ENCODE peak calls at places on chromosome 3, in seven cellular contexts. C is astrocyte of the spinal cord, Z is tibial artery, T is pancreas, Q is stomach, A is IMR-90, F is GM06990. W is an unnamed sample.
A peak's percentile ranks its signal among the peaks of the same experiment; 100 is the strongest.

GRCh38 chr3:148042663-148043445 is 633.7 kb downstream of the ZIC1 start:
- DNase-seq in C (peak; percentile 78), Z (no peak), T (no peak), Q (no peak), A (peak; percentile 34), F (no peak), W (no peak)

GRCh38 chr3:141460097-141460704 is 26.6 kb upstream of the RASA2 start:
- DNase-seq in C (peak; percentile 81), Z (peak; percentile 91), T (peak; percentile 87), Q (peak; percentile 91), A (peak; percentile 85), F (peak; percentile 35), W (peak; percentile 85)

GRCh38 chr3:23402728-23403505 is 199.8 kb downstream of the UBE2E2 start:
- DNase-seq in C (peak; percentile 12), Z (no peak), T (no peak), Q (no peak), A (no peak), F (no peak), W (peak; percentile 37)

GRCh38 chr3:103052236-103052830 is 617.5 kb downstream of the ZPLD1 start:
- DNase-seq in C (peak; percentile 34), Z (peak; percentile 71), T (peak; percentile 9), Q (no peak), A (no peak), F (no peak), W (no peak)

GRCh38 chr3:33425456-33425855 is 14.7 kb downstream of the UBP1 start:
- DNase-seq in C (peak; percentile 10), Z (no peak), T (no peak), Q (no peak), A (no peak), F (no peak), W (no peak)

GRCh38 chr3:124783696-124784095 is 53.4 kb downstream of the UMPS start:
- DNase-seq in C (no peak), Z (no peak), T (no peak), Q (no peak), A (peak; percentile 61), F (no peak), W (no peak)

GRCh38 chr3:169448501-169448900 is 215.0 kb downstream of the MECOM start:
- DNase-seq in C (no peak), Z (no peak), T (no peak), Q (no peak), A (peak; percentile 7), F (no peak), W (no peak)

GRCh38 chr3:36923523-36923943 is 21.3 kb downstream of the TRANK1 start:
- DNase-seq in C (no peak), Z (no peak), T (no peak), Q (no peak), A (no peak), F (no peak), W (no peak)

GRCh38 chr3:8607285-8608040 is 37.1 kb downstream of the SSUH2 start:
- DNase-seq in C (peak; percentile 80), Z (peak; percentile 85), T (peak; percentile 50), Q (peak; percentile 67), A (peak; percentile 78), F (no peak), W (peak; percentile 17)

GRCh38 chr3:184570501-184570900 is 8.9 kb downstream of the EPHB3 start:
- DNase-seq in C (no peak), Z (no peak), T (no peak), Q (no peak), A (no peak), F (no peak), W (no peak)

GRCh38 chr3:140053011-140053702 is 118.2 kb downstream of the CLSTN2 start:
- DNase-seq in C (no peak), Z (no peak), T (no peak), Q (no peak), A (no peak), F (no peak), W (no peak)

GRCh38 chr3:167691366-167691765 is 37.6 kb upstream of the WDR49 start:
- DNase-seq in C (no peak), Z (no peak), T (no peak), Q (no peak), A (no peak), F (peak; percentile 71), W (peak; percentile 89)

GRCh38 chr3:54733615-54734014 is 194.2 kb downstream of the LRTM1 start:
- DNase-seq in C (no peak), Z (no peak), T (no peak), Q (no peak), A (no peak), F (no peak), W (no peak)

GRCh38 chr3:118641608-118642007 is 393.0 kb downstream of the IGSF11 start:
- DNase-seq in C (no peak), Z (no peak), T (no peak), Q (no peak), A (no peak), F (no peak), W (peak; percentile 59)

GRCh38 chr3:111979689-111980025 is 831 bp downstream of the ABHD10 start:
- DNase-seq in C (no peak), Z (no peak), T (no peak), Q (no peak), A (no peak), F (no peak), W (no peak)

GRCh38 chr3:9311265-9311664 is 51.6 kb upstream of the THUMPD3 start:
- DNase-seq in C (no peak), Z (no peak), T (no peak), Q (no peak), A (no peak), F (no peak), W (no peak)

GRCh38 chr3:192082733-192083660 is 622.0 kb downstream of the PYDC2 start:
- DNase-seq in C (no peak), Z (no peak), T (no peak), Q (no peak), A (no peak), F (no peak), W (peak; percentile 75)
- H3K4me3 ChIP-seq in C (no peak overlapping the region), Z (no peak overlapping the region), T (no peak overlapping the region), Q (no peak overlapping the region), A (no peak overlapping the region), F (no peak overlapping the region), W (no peak overlapping the region)

GRCh38 chr3:171115667-171116066 is 89.1 kb upstream of the SLC2A2 start:
- DNase-seq in C (no peak), Z (no peak), T (no peak), Q (no peak), A (no peak), F (no peak), W (no peak)

GRCh38 chr3:171121801-171122200 is 95.3 kb upstream of the SLC2A2 start:
- DNase-seq in C (no peak), Z (no peak), T (no peak), Q (no peak), A (no peak), F (no peak), W (no peak)

GRCh38 chr3:171113716-171114115 is 87.2 kb upstream of the SLC2A2 start:
- DNase-seq in C (no peak), Z (no peak), T (no peak), Q (no peak), A (no peak), F (no peak), W (no peak)

GRCh38 chr3:171116802-171117395 is 90.4 kb upstream of the SLC2A2 start:
- DNase-seq in C (no peak), Z (no peak), T (no peak), Q (no peak), A (no peak), F (no peak), W (no peak)

DNA sequence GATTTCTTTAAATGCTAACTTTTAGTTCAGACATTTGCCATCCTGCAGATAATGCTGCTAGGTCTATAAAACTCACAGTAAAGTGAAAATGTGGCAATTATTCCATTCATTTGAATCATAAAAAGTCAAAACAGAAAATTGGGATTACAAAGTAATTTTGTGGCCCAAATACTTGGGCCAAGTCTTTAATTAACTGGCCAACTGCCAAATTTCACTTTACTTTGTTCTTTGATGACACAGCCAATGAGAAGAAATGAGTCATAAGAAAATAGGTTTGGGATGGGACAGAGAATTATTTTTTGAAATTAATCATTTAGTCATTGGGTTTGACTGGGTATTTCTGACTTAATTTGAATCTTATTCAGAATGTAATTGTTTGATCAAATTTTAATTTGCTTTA is 89.8 kb upstream of the SLC2A2 start:
- DNase-seq in C (peak; percentile 24), Z (no peak), T (no peak), Q (no peak), A (no peak), F (no peak), W (no peak)
- TF ChIP-seq CTCF in C (no peak), Z (no peak), T (no peak), Q (no peak), A (no peak), F (no peak), W (no peak)

DNA sequence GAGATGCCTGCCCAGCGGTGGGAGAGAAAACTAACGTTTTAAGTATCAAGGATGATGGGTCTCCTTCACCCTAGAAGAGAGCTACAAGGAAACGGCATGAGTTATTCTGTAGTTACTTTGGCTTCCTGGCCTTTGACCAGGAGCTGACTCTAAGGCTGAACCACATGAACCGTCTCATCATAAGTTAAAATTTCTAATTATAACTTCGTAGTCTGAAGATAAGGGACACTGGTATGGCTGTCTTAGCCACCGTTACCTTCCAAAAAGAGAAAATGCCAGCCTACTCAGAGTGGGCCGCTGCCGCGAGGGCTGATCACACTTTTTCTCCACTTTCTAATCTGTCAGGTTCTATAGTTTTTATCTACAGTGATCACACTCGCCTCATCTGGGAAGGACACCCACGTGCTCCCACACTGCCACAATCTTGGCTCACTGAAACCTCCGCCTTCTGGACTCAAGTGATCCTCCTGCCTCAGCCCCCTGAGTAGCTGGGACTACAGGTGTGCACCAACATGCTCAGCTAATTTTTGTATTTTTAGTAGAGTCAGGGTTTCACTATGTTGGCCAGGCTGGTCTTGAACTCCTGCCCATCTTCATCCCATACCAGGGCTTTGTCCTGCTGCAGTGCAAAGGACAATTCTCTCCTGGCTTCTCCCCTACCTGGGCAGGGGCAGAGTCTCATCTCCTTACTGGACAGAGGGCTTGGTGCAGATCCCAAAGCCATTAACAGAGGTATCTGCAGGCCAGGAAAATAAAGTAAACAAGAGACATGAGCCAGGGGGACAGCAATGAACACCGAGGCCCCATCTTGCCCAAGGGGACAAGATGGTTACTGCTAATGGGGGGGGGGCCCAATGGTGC is 73.4 kb downstream of the RFTN1 start:
- DNase-seq in C (no peak), Z (no peak), T (no peak), Q (no peak), A (no peak), F (no peak), W (no peak)
- H3K4me3 ChIP-seq in C (no peak overlapping the region), Z (no peak overlapping the region), T (no peak overlapping the region), Q (no peak overlapping the region), A (no peak overlapping the region), F (no peak overlapping the region), W (no peak overlapping the region)

GRCh38 chr3:106004841-106005240 is 136.0 kb upstream of the CBLB start:
- DNase-seq in C (no peak), Z (no peak), T (no peak), Q (no peak), A (no peak), F (no peak), W (no peak)

GRCh38 chr3:106006001-106006400 is 137.2 kb upstream of the CBLB start:
- DNase-seq in C (peak; percentile 29), Z (no peak), T (peak; percentile 13), Q (no peak), A (peak; percentile 87), F (no peak), W (no peak)

GRCh38 chr3:106010829-106011228 is 142.0 kb upstream of the CBLB start:
- DNase-seq in C (no peak), Z (no peak), T (no peak), Q (no peak), A (no peak), F (no peak), W (no peak)

GRCh38 chr3:106006571-106006970 is 137.8 kb upstream of the CBLB start:
- DNase-seq in C (no peak), Z (no peak), T (no peak), Q (no peak), A (no peak), F (no peak), W (no peak)

GRCh38 chr3:106007512-106007911 is 138.7 kb upstream of the CBLB start:
- DNase-seq in C (no peak), Z (no peak), T (no peak), Q (no peak), A (no peak), F (no peak), W (no peak)
- TF ChIP-seq CTCF in C (no peak), Z (no peak), T (no peak), Q (no peak), A (no peak), F (no peak), W (no peak)

W was measured in GM12865.